ENCODE peak calls at places on chromosomes 1 and 21, in eight cellular contexts. D is astrocyte of the spinal cord, U is foreskin keratinocyte, J is stomach, C is OCI-LY7, O is BJ, R is fibroblast of lung, K is natural killer cell. B is an unnamed sample.

GRCh38 chr1:200206340-200206739 is 178.8 kb downstream of the NR5A2 start:
- DNase-seq in D (peak), U (peak), J (no peak), C (no peak), O (no peak), R (peak), K (no peak), B (peak)

GRCh38 chr1:106748581-106748980 is 307.9 kb upstream of the PRMT6 start:
- DNase-seq in D (no peak), U (no peak), J (no peak), C (no peak), O (no peak), R (peak), K (no peak), B (no peak)

GRCh38 chr1:179327679-179328078 is 34.1 kb downstream of the SOAT1 start:
- DNase-seq in D (no peak), U (no peak), J (no peak), C (no peak), O (no peak), R (no peak), K (no peak), B (no peak)

GRCh38 chr1:183956559-183957188 is 80.9 kb downstream of the COLGALT2 start:
- DNase-seq in D (peak), U (peak), J (no peak), C (peak), O (peak), R (peak), K (peak), B (peak)

GRCh38 chr1:24540906-24541710 is 14.8 kb upstream of the NCMAP start:
- DNase-seq in D (peak), U (peak), J (peak), C (no peak), O (peak), R (peak), K (no peak), B (peak)

GRCh38 chr1:223765719-223766340 is 53.5 kb downstream of the CAPN2 start:
- DNase-seq in D (no peak), U (no peak), J (no peak), C (no peak), O (no peak), R (no peak), K (no peak), B (no peak)

GRCh38 chr1:24155011-24155782 is 12.3 kb upstream of the IL22RA1 start:
- DNase-seq in D (no peak), U (peak), J (peak), C (peak), O (no peak), R (no peak), K (no peak), B (no peak)

GRCh38 chr1:82284213-82284612 is 483.5 kb downstream of the ADGRL2 start:
- DNase-seq in D (no peak), U (no peak), J (no peak), C (no peak), O (no peak), R (peak), K (no peak), B (no peak)

GRCh38 chr1:153422450-153423068 is 6.2 kb downstream of the S100A7A start:
- DNase-seq in D (peak), U (peak), J (peak), C (peak), O (no peak), R (peak), K (peak), B (peak)

GRCh38 chr1:183303325-183303645 is 114.9 kb downstream of the NMNAT2 start:
- DNase-seq in D (no peak), U (no peak), J (no peak), C (no peak), O (no peak), R (no peak), K (no peak), B (no peak)

GRCh38 chr1:191052888-191053287 is 575.2 kb upstream of the BRINP3 start:
- DNase-seq in D (no peak), U (no peak), J (no peak), C (no peak), O (no peak), R (no peak), K (no peak), B (no peak)

GRCh38 chr1:82161651-82162238 is 361.0 kb downstream of the ADGRL2 start:
- DNase-seq in D (peak), U (no peak), J (no peak), C (no peak), O (no peak), R (peak), K (no peak), B (no peak)

GRCh38 chr1:28091043-28091781 is 2.8 kb upstream of the EYA3 start:
- DNase-seq in D (peak), U (peak), J (peak), C (peak), O (no peak), R (peak), K (peak), B (peak)

GRCh38 chr1:224256642-224257041 is 73.3 kb downstream of the NVL start:
- DNase-seq in D (no peak), U (no peak), J (no peak), C (no peak), O (no peak), R (no peak), K (no peak), B (no peak)

GRCh38 chr1:198893141-198893540 is 254.3 kb downstream of the PTPRC start:
- DNase-seq in D (no peak), U (no peak), J (no peak), C (no peak), O (no peak), R (no peak), K (no peak), B (no peak)

GRCh38 chr1:72197786-72198185 is 84.6 kb downstream of the NEGR1 start:
- DNase-seq in D (no peak), U (no peak), J (no peak), C (no peak), O (no peak), R (no peak), K (no peak), B (peak)

GRCh38 chr1:211646566-211646965 is 28.9 kb downstream of the NEK2 start:
- DNase-seq in D (no peak), U (no peak), J (no peak), C (no peak), O (no peak), R (no peak), K (no peak), B (no peak)

GRCh38 chr1:225973158-225973557 is 26.0 kb downstream of the SDE2 start:
- DNase-seq in D (no peak), U (peak), J (no peak), C (no peak), O (no peak), R (no peak), K (no peak), B (no peak)

GRCh38 chr1:187091666-187092065 is 262.9 kb downstream of the PLA2G4A start:
- DNase-seq in D (peak), U (no peak), J (no peak), C (no peak), O (no peak), R (peak), K (no peak), B (no peak)

GRCh38 chr1:217040696-217041095 is 317.5 kb upstream of the ESRRG start:
- DNase-seq in D (no peak), U (no peak), J (no peak), C (no peak), O (no peak), R (peak), K (no peak), B (no peak)

GRCh38 chr1:227756172-227756959 is 21.1 kb downstream of the SNAP47 start:
- DNase-seq in D (no peak), U (no peak), J (no peak), C (no peak), O (no peak), R (no peak), K (no peak), B (no peak)

GRCh38 chr1:14840374-14840773 is 241.9 kb downstream of the KAZN start:
- DNase-seq in D (no peak), U (no peak), J (no peak), C (no peak), O (no peak), R (no peak), K (no peak), B (no peak)

GRCh38 chr1:229156819-229157218 is 114.1 kb upstream of the RAB4A start:
- DNase-seq in D (no peak), U (no peak), J (no peak), C (no peak), O (no peak), R (no peak), K (no peak), B (no peak)

GRCh38 chr1:105137543-105138444 is 1388.1 kb downstream of the AMY1C start:
- DNase-seq in D (no peak), U (no peak), J (no peak), C (peak), O (no peak), R (no peak), K (no peak), B (no peak)

GRCh38 chr1:53810497-53810896 is 27.6 kb downstream of the NDC1 start:
- DNase-seq in D (no peak), U (no peak), J (no peak), C (no peak), O (no peak), R (no peak), K (no peak), B (no peak)

GRCh38 chr1:110292031-110292300 is 47.2 kb upstream of the RBM15 start:
- DNase-seq in D (no peak), U (no peak), J (no peak), C (no peak), O (no peak), R (no peak), K (no peak), B (no peak)

GRCh38 chr1:40315795-40316594 is 1.1 kb downstream of the COL9A2 start:
- DNase-seq in D (no peak), U (peak), J (no peak), C (peak), O (no peak), R (no peak), K (peak), B (no peak)

GRCh38 chr1:23558872-23559135 is 497 bp downstream of the ID3 start:
- DNase-seq in D (no peak), U (peak), J (no peak), C (no peak), O (no peak), R (no peak), K (no peak), B (no peak)

GRCh38 chr1:175423605-175424004 is 231.0 kb upstream of the KIAA0040 start:
- DNase-seq in D (no peak), U (no peak), J (no peak), C (no peak), O (no peak), R (no peak), K (no peak), B (no peak)

GRCh38 chr1:20386682-20387081 is 96.0 kb downstream of the VWA5B1 start:
- DNase-seq in D (no peak), U (no peak), J (no peak), C (peak), O (no peak), R (no peak), K (no peak), B (no peak)

GRCh38 chr1:165849336-165850133 is 22.1 kb downstream of the UCK2 start:
- DNase-seq in D (no peak), U (no peak), J (no peak), C (no peak), O (no peak), R (no peak), K (no peak), B (no peak)

GRCh38 chr1:236489710-236490377 is 33.9 kb upstream of the LGALS8 start:
- DNase-seq in D (peak), U (peak), J (peak), C (peak), O (no peak), R (peak), K (no peak), B (peak)

GRCh38 chr1:169360415-169360814 is 7.2 kb downstream of the NME7 start:
- DNase-seq in D (no peak), U (no peak), J (no peak), C (no peak), O (no peak), R (no peak), K (no peak), B (no peak)

GRCh38 chr1:32303997-32304622 is 12.2 kb downstream of the HDAC1 start:
- DNase-seq in D (peak), U (no peak), J (no peak), C (no peak), O (no peak), R (peak), K (no peak), B (peak)

GRCh38 chr21:29351691-29352090 is 53.0 kb downstream of the BACH1 start:
- DNase-seq in D (peak), U (no peak), J (no peak), C (no peak), O (peak), R (peak), K (no peak), B (peak)

GRCh38 chr1:117606608-117607261 is 887 bp downstream of the TENT5C start:
- DNase-seq in D (peak), U (peak), J (peak), C (peak), O (no peak), R (peak), K (peak), B (peak)

GRCh38 chr1:226549937-226550670 is 1.5 kb downstream of the STUM start:
- DNase-seq in D (no peak), U (peak), J (peak), C (peak), O (no peak), R (no peak), K (no peak), B (no peak)

GRCh38 chr1:206867261-206867660 is 1.8 kb downstream of the IL20 start:
- DNase-seq in D (no peak), U (peak), J (no peak), C (no peak), O (no peak), R (no peak), K (no peak), B (no peak)

DNA sequence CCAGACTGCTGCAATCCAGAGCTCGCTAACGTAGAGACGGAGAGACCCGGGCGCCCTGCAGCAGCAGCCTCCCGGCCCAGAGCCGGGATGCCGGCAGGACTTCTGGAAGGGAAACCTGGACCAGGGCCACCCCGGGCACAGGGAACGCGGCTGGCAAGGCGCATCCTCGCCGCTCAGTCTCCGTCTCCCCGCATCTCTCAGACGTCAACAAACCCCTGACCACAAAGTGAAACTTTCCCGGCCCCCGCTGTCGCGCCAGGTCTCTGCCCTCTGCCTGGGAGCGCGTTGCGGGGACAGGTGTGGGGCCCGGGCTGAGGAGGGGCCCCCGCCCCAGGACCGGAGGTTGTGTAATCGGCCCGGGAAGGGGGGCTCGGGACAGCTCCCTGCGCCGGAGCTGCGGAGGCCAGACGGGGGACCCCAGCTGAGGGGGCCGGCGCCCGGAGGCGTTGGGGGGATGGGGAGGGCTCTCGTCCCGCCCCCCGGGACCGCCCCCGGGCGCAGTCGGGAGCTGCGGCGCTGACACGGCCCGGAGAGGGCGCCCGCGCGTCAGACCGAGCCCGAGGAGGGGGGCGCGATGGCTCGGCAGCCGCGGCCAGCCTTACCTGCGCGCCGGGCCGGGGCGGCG is 116.6 kb upstream of the HIVEP3 start:
- DNase-seq in D (peak), U (no peak), J (peak), C (peak), O (no peak), R (peak), K (no peak), B (peak)
- TF ChIP-seq CTCF in D (peak), U (peak), J (no peak), C (peak), O (no peak), R (no peak), K (peak), B (no peak)

DNA sequence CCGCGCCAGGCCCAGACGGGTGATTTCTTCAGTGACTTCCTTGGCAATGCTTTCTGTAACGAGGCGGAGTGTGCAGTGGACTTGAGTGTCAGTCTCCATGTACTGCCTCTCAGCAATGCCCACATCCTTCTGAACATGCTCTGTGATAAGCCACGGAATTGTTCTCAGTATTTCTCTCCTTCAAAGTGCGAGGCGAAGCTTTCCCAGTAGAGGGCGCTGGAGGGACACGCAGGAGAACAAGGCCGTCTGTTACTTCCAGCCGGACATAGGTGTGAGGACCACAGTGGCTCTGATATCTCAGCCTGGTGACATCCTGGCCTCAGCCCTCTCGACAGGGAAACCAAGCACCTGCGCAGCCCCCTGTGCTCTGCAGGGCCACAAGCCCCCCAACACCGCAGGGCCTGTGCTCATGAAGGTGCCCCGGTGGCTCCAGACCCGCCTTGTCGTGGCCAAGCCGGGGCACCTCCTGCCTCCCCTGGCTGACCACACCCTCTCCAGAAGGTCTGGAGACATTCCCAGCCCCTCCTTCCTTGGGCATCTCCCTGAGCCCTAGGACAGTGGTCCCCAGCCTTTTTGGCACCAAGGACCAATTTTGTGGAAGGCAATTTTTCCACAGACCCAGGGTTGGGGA is 46.1 kb upstream of the BACE2 start:
- DNase-seq in D (peak), U (peak), J (peak), C (peak), O (peak), R (peak), K (no peak), B (peak)
- TF ChIP-seq CTCF in D (peak), U (peak), J (peak), C (peak), O (peak), R (peak), K (peak), B (peak)

GRCh38 chr21:45473496-45474322 is 68.5 kb downstream of the SLC19A1 start:
- DNase-seq in D (no peak), U (no peak), J (no peak), C (no peak), O (no peak), R (no peak), K (no peak), B (no peak)
- TF ChIP-seq CTCF in D (no peak), U (no peak), J (no peak), C (no peak), O (no peak), R (no peak), K (no peak), B (no peak)

GRCh38 chr1:65724151-65724550 is 68.5 kb upstream of the PDE4B start:
- DNase-seq in D (no peak), U (no peak), J (no peak), C (no peak), O (no peak), R (no peak), K (no peak), B (no peak)
- TF ChIP-seq CTCF in D (no peak), U (no peak), J (no peak), C (no peak), O (no peak), R (no peak), K (no peak), B (no peak)

GRCh38 chr21:33855190-33855589 is 60.4 kb downstream of the ATP5PO start:
- DNase-seq in D (no peak), U (no peak), J (no peak), C (peak), O (no peak), R (no peak), K (no peak), B (no peak)
- TF ChIP-seq CTCF in D (no peak), U (no peak), J (no peak), C (peak), O (no peak), R (no peak), K (no peak), B (no peak)

GRCh38 chr1:37177230-37177864 is 143.0 kb upstream of the GRIK3 start:
- DNase-seq in D (no peak), U (peak), J (no peak), C (peak), O (no peak), R (no peak), K (no peak), B (peak)
- TF ChIP-seq CTCF in D (peak), U (peak), J (no peak), C (peak), O (peak), R (no peak), K (no peak), B (peak)

DNA sequence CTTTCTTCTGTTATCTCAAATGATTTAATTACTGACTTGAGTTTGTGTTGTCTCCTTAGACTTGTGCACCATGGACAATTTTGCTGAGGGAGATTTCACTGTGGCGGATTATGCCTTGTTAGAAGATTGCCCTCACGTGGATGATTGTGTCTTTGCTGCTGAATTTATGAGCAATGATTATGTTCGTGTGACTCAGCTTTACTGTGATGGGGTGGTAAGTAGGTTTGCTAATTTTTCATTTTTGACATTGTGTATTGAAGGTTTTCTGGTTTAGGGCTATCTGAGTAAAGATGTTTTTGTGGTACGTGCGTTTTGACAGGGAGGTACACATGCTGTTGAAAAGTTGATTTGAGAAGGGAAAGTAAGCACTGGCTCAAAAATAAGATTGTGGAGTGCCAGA is 14.1 kb downstream of the TTC3 start:
- DNase-seq in D (peak), U (peak), J (no peak), C (no peak), O (peak), R (peak), K (no peak), B (peak)
- TF ChIP-seq CTCF in D (peak), U (peak), J (peak), C (peak), O (peak), R (peak), K (no peak), B (peak)

GRCh38 chr1:216028630-216029029 is 394.6 kb downstream of the USH2A start:
- DNase-seq in D (no peak), U (no peak), J (no peak), C (no peak), O (no peak), R (no peak), K (no peak), B (no peak)

GRCh38 chr1:216032977-216033376 is 390.3 kb downstream of the USH2A start:
- DNase-seq in D (peak), U (no peak), J (no peak), C (no peak), O (no peak), R (peak), K (no peak), B (no peak)

GRCh38 chr1:216032284-216032683 is 391.0 kb downstream of the USH2A start:
- DNase-seq in D (no peak), U (no peak), J (no peak), C (no peak), O (no peak), R (no peak), K (no peak), B (no peak)

DNA sequence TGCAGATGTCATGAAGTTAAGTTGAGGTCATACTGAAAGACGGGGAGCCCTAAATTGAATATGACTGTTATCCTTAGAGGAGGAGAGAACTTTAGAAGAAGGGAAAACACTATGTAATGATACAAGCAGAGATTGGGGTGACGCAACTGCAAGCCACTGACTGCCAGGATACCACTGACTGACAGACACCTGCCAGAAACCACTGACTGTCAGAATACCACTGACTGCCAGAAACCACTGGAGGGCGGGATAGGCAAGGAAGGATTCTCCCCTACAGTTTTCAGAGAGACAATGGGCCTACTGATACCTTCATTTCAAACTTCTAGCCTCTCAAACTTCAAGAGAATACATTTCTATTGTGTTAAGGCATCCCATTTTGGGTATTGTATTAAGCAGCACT is 388.7 kb downstream of the USH2A start:
- DNase-seq in D (no peak), U (peak), J (no peak), C (no peak), O (no peak), R (no peak), K (no peak), B (no peak)
- TF ChIP-seq CTCF in D (no peak), U (peak), J (no peak), C (peak), O (no peak), R (no peak), K (no peak), B (no peak)

B was measured in AG10803.